ENCODE peak calls at places on chromosomes 4 and X, in six cellular contexts. G is Karpas-422, W is mammary epithelial cell, Z is lung, I is GM23248, C is upper lobe of right lung. V is an unnamed sample.

GRCh38 chr4:40363382-40363920 is 28.3 kb downstream of the CHRNA9 start:
- DNase-seq in G (no peak), W (no peak), Z (peak; percentile 54), I (no peak), C (no peak), V (no peak)

GRCh38 chrX:116290359-116290758 is 119.8 kb downstream of the AGTR2 start:
- DNase-seq in G (no peak), W (peak; percentile 58), Z (no peak), I (no peak), C (no peak), V (no peak)

GRCh38 chrX:264634-265455 is 16.3 kb upstream of the PLCXD1 start:
- DNase-seq in G (no peak), W (no peak), Z (no peak), I (peak; percentile 51), C (peak; percentile 46), V (no peak)

GRCh38 chr4:14856076-14856926 is 146.0 kb upstream of the CPEB2 start:
- DNase-seq in G (no peak), W (peak; percentile 100), Z (peak; percentile 85), I (peak; percentile 98), C (no peak), V (no peak)

GRCh38 chr4:62119195-62119594 is 919.1 kb downstream of the ADGRL3 start:
- DNase-seq in G (no peak), W (no peak), Z (no peak), I (no peak), C (no peak), V (no peak)

GRCh38 chr4:74654230-74654681 is 140.1 kb downstream of the BTC start:
- DNase-seq in G (no peak), W (peak; percentile 90), Z (no peak), I (no peak), C (no peak), V (no peak)

GRCh38 chrX:154540897-154541535 is 5.6 kb downstream of the G6PD start:
- DNase-seq in G (no peak), W (peak; percentile 83), Z (peak; percentile 61), I (no peak), C (peak; percentile 79), V (no peak)

GRCh38 chr4:40180356-40180755 is 16.5 kb upstream of the RHOH start:
- DNase-seq in G (no peak), W (peak; percentile 93), Z (no peak), I (peak; percentile 92), C (no peak), V (no peak)

GRCh38 chrX:20265221-20265725 is 1.4 kb downstream of the RPS6KA3 start:
- DNase-seq in G (peak; percentile 78), W (peak; percentile 77), Z (peak; percentile 57), I (peak; percentile 90), C (peak; percentile 82), V (peak; percentile 34)

GRCh38 chr4:60216752-60217151 is 983.4 kb upstream of the ADGRL3 start:
- DNase-seq in G (no peak), W (peak; percentile 4), Z (no peak), I (peak; percentile 5), C (no peak), V (no peak)

GRCh38 chrX:110794601-110795000 is 1.0 kb downstream of the CHRDL1 start:
- DNase-seq in G (no peak), W (no peak), Z (no peak), I (no peak), C (no peak), V (no peak)

GRCh38 chrX:105876658-105877057 is 54.3 kb downstream of the NRK start:
- DNase-seq in G (peak; percentile 76), W (peak; percentile 26), Z (no peak), I (no peak), C (no peak), V (no peak)

GRCh38 chrX:5236096-5236495 is 992.6 kb downstream of the NLGN4X start:
- DNase-seq in G (peak; percentile 59), W (peak; percentile 6), Z (no peak), I (no peak), C (no peak), V (no peak)

GRCh38 chr4:125389713-125390112 is 75.0 kb downstream of the FAT4 start:
- DNase-seq in G (no peak), W (peak; percentile 69), Z (no peak), I (peak; percentile 93), C (no peak), V (no peak)

GRCh38 chr4:177047070-177047850 is 254.5 kb upstream of the VEGFC start:
- DNase-seq in G (peak; percentile 68), W (peak; percentile 49), Z (peak; percentile 41), I (peak; percentile 87), C (peak; percentile 67), V (peak; percentile 8)

GRCh38 chr4:185215261-185215660 is 5.9 kb downstream of the SNX25 start:
- DNase-seq in G (no peak), W (no peak), Z (no peak), I (peak; percentile 54), C (no peak), V (no peak)

GRCh38 chr4:76821661-76822060 is 76.3 kb downstream of the SOWAHB start:
- DNase-seq in G (no peak), W (no peak), Z (no peak), I (peak; percentile 34), C (no peak), V (no peak)

DNA sequence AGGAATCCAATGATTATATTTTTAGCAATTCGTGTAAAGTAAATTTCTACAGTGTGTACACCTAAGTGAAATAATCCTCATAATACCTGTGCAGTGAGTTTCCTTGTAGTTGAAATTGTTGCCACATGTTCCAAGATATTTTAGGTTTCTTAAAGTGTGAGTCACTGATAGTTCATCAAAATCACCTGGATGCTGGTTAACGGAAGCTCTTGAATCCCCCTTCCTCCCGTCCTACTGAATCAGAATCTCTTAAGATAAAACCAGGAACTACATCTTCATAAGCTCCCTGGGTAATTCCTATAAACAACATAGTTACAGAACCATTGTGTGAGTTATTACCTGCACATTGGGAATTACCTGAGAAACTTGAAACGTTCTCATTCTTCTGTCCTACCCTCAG is 197.4 kb upstream of the HS3ST1 start:
- DNase-seq in G (no peak), W (peak; percentile 93), Z (no peak), I (no peak), C (no peak), V (no peak)
- H3K27ac ChIP-seq in G (no peak overlapping the region), W (peak overlapping the region; percentile 91), Z (peak overlapping the region; percentile 39), I (no peak overlapping the region), C (no peak overlapping the region), V (no peak overlapping the region)

DNA sequence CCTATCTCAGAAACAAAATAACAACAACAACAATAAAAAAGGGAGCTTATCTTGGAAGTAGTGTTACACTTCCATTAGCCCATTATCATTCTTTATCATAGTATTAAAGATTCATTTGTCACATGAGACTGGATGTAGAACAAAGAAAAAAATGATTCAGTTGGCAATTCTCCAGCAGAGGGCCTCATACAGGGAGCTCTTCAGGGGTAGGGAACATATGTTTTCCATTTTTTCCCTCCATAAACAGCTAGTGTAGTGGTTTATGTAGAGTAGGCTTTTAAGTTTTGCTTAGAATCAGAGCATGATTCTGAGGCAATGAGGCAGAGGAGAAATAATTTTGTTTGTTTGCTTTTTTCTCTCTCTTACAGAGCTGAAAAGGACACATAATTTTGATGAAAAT is 5.8 kb downstream of the CPE start:
- DNase-seq in G (peak; percentile 57), W (no peak), Z (no peak), I (peak; percentile 37), C (no peak), V (no peak)
- H3K27ac ChIP-seq in G (no peak overlapping the region), W (no peak overlapping the region), Z (no peak overlapping the region), I (no peak overlapping the region), C (no peak overlapping the region), V (no peak overlapping the region)

DNA sequence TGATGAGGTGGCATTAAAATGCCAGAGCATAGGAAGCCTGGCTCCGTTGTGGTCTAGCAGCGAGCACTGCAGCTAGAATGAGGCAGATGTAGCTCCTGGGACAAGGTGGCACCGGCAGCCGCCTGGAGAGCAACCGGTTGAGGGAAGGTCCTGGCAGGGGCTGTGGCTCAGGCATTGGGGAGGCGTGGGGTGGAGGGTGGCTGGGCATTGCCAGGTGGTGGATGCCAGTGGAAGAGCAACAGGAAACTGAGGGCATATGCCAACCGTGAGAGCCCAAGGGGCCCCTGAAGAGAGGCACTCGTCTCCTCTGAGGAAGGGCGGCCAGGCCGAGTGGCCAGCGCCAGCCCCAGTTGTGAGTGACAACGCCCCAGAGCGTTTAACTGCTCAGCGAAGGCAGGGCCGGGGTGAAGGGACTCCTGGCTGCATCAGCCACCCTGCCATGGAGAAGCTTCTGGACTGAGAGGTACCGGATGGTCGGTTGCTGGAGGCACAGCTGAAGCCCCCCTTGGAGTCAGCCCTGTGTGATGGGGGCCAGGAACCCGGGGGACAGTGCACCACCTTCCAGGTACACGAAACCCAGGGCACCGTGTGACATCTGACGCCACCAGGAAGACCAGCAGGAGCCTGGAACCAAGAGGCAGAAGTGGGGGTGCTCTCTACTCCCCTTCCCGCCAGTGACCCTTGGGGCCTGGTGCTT is 13.2 kb upstream of the PDE6B start:
- DNase-seq in G (no peak), W (no peak), Z (no peak), I (no peak), C (no peak), V (no peak)
- H3K27ac ChIP-seq in G (no peak overlapping the region), W (no peak overlapping the region), Z (no peak overlapping the region), I (no peak overlapping the region), C (no peak overlapping the region), V (no peak overlapping the region)

GRCh38 chr4:2537011-2537830 is 774 bp downstream of the FAM193A start:
- DNase-seq in G (peak; percentile 75), W (peak; percentile 52), Z (peak; percentile 60), I (peak; percentile 74), C (peak; percentile 86), V (peak; percentile 67)
- H3K27ac ChIP-seq in G (peak overlapping the region; percentile 57), W (peak overlapping the region; percentile 29), Z (peak overlapping the region; percentile 88), I (peak overlapping the region; percentile 71), C (peak overlapping the region; percentile 85), V (peak overlapping the region; percentile 92)

GRCh38 chrX:3711331-3711917 is 2.0 kb downstream of the PRKX start:
- DNase-seq in G (peak; percentile 67), W (no peak), Z (no peak), I (no peak), C (no peak), V (no peak)
- H3K27ac ChIP-seq in G (peak overlapping the region; percentile 65), W (peak overlapping the region; percentile 35), Z (peak overlapping the region; percentile 54), I (no peak overlapping the region), C (peak overlapping the region; percentile 72), V (peak overlapping the region; percentile 71)

DNA sequence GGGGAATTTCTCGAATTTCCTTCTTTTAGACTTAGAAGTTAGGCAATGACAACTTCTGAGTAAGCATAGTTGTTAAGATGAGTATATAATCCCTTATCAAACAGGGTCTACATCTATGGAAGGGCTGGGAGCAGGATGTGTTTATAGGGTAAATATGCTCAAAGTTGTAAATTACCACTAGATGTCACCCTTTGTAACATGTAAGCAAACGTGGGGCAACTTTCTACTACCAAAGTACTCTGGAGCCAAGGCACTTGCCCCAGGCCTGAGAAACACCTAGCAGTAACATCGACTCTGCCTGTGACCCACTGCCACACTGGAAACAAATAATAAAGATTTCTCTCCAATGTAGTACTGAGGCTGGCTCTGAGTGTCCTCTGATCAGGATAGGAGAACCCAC is 444.6 kb downstream of the IQCM start:
- DNase-seq in G (peak; percentile 82), W (peak; percentile 32), Z (no peak), I (peak; percentile 79), C (no peak), V (no peak)
- H3K27ac ChIP-seq in G (no peak overlapping the region), W (no peak overlapping the region), Z (no peak overlapping the region), I (no peak overlapping the region), C (no peak overlapping the region), V (no peak overlapping the region)